ENCODE peak calls at places on chromosome 14, in ten cellular contexts. N is naive B cell, Q is mammary epithelial cell, I is immature natural killer cell, Z is NCI-H2107, F is NCI-H460, K is HTR-8/SVneo, E is progenitor cell of endocrine pancreas, U is left ventricle myocardium inferior, R is type B pancreatic cell. J is an unnamed sample.

GRCh38 chr14:36518586-36519430 is 1.2 kb downstream of the NKX2-1 start:
- DNase-seq in N (no peak), Q (no peak), I (no peak), Z (peak), F (no peak), K (no peak), E (no peak), U (no peak), R (no peak), J (no peak)

GRCh38 chr14:76386922-76387782 is 11.2 kb downstream of the ESRRB start:
- DNase-seq in N (peak), Q (peak), I (peak), Z (peak), F (peak), K (peak), E (peak), U (peak), R (peak), J (peak)

GRCh38 chr14:42420071-42420470 is 813.4 kb downstream of the LRFN5 start:
- DNase-seq in N (no peak), Q (no peak), I (no peak), Z (no peak), F (no peak), K (no peak), E (no peak), U (no peak), R (no peak), J (no peak)

GRCh38 chr14:63896278-63896720 is 43.5 kb downstream of the SYNE2 start:
- DNase-seq in N (no peak), Q (peak), I (no peak), Z (no peak), F (no peak), K (peak), E (no peak), U (peak), R (no peak), J (no peak)

GRCh38 chr14:34680806-34681479 is 33.5 kb downstream of the CFL2 start:
- DNase-seq in N (no peak), Q (no peak), I (no peak), Z (no peak), F (no peak), K (no peak), E (no peak), U (no peak), R (no peak), J (no peak)

GRCh38 chr14:38791862-38792261 is 311.2 kb downstream of the SEC23A start:
- DNase-seq in N (no peak), Q (no peak), I (no peak), Z (no peak), F (no peak), K (no peak), E (no peak), U (no peak), R (no peak), J (no peak)

GRCh38 chr14:50230601-50231474 is 540 bp downstream of the SOS2 start:
- DNase-seq in N (peak), Q (peak), I (peak), Z (no peak), F (peak), K (peak), E (peak), U (peak), R (no peak), J (peak)

GRCh38 chr14:32258574-32258973 is 55.5 kb upstream of the RNU6-8 start:
- DNase-seq in N (no peak), Q (no peak), I (no peak), Z (no peak), F (no peak), K (no peak), E (no peak), U (no peak), R (no peak), J (no peak)

GRCh38 chr14:22748691-22749090 is 17.8 kb upstream of the OXA1L start:
- DNase-seq in N (peak), Q (no peak), I (no peak), Z (no peak), F (no peak), K (no peak), E (no peak), U (no peak), R (no peak), J (no peak)

GRCh38 chr14:98893675-98894074 is 378.3 kb downstream of the BCL11B start:
- DNase-seq in N (no peak), Q (peak), I (no peak), Z (no peak), F (no peak), K (no peak), E (no peak), U (no peak), R (no peak), J (no peak)

GRCh38 chr14:106530423-106531107 is 1004.2 kb downstream of the TMEM121 start:
- DNase-seq in N (peak), Q (no peak), I (peak), Z (no peak), F (no peak), K (no peak), E (no peak), U (no peak), R (no peak), J (no peak)

GRCh38 chr14:103491691-103492090 is 30.9 kb downstream of the CKB start:
- DNase-seq in N (no peak), Q (no peak), I (no peak), Z (no peak), F (no peak), K (no peak), E (no peak), U (no peak), R (no peak), J (no peak)

GRCh38 chr14:99394602-99395001 is 86.1 kb downstream of the SETD3 start:
- DNase-seq in N (no peak), Q (no peak), I (no peak), Z (no peak), F (no peak), K (no peak), E (no peak), U (no peak), R (no peak), J (no peak)

GRCh38 chr14:52043690-52044089 is 25.2 kb downstream of the NID2 start:
- DNase-seq in N (no peak), Q (no peak), I (peak), Z (no peak), F (peak), K (peak), E (peak), U (no peak), R (no peak), J (no peak)

GRCh38 chr14:68675233-68675577 is 117.7 kb downstream of the ZFP36L1 start:
- DNase-seq in N (no peak), Q (peak), I (no peak), Z (no peak), F (no peak), K (no peak), E (no peak), U (no peak), R (no peak), J (no peak)

GRCh38 chr14:99870617-99871016 is 77.4 kb downstream of the EML1 start:
- DNase-seq in N (no peak), Q (no peak), I (no peak), Z (no peak), F (no peak), K (no peak), E (no peak), U (no peak), R (no peak), J (no peak)

GRCh38 chr14:89186850-89187376 is 230.1 kb downstream of the FOXN3 start:
- DNase-seq in N (peak), Q (no peak), I (no peak), Z (no peak), F (no peak), K (no peak), E (no peak), U (no peak), R (no peak), J (no peak)

GRCh38 chr14:50944647-50945413 is 547 bp upstream of the PYGL start:
- DNase-seq in N (no peak), Q (peak), I (no peak), Z (no peak), F (peak), K (peak), E (no peak), U (peak), R (no peak), J (no peak)

GRCh38 chr14:70594461-70594860 is 6.0 kb downstream of the MED6 start:
- DNase-seq in N (no peak), Q (no peak), I (no peak), Z (no peak), F (no peak), K (no peak), E (no peak), U (no peak), R (no peak), J (no peak)

GRCh38 chr14:47435331-47435965 is 240.0 kb downstream of the MDGA2 start:
- DNase-seq in N (no peak), Q (no peak), I (no peak), Z (no peak), F (no peak), K (no peak), E (no peak), U (no peak), R (no peak), J (no peak)

GRCh38 chr14:95445161-95445560 is 71.3 kb downstream of the SYNE3 start:
- DNase-seq in N (no peak), Q (no peak), I (no peak), Z (no peak), F (no peak), K (no peak), E (no peak), U (no peak), R (no peak), J (no peak)

GRCh38 chr14:69281450-69282169 is 21.7 kb downstream of the GALNT16 start:
- DNase-seq in N (no peak), Q (no peak), I (no peak), Z (peak), F (no peak), K (no peak), E (no peak), U (peak), R (no peak), J (no peak)

GRCh38 chr14:21917699-21918436 is 244.2 kb upstream of the OR4E1 start:
- DNase-seq in N (peak), Q (peak), I (peak), Z (peak), F (peak), K (peak), E (no peak), U (no peak), R (no peak), J (peak)

GRCh38 chr14:65879218-65880009 is 466.9 kb downstream of the FUT8 start:
- DNase-seq in N (no peak), Q (peak), I (no peak), Z (no peak), F (no peak), K (no peak), E (no peak), U (no peak), R (no peak), J (no peak)

GRCh38 chr14:68824517-68825347 is 31.9 kb upstream of the ZFP36L1 start:
- DNase-seq in N (no peak), Q (no peak), I (peak), Z (no peak), F (peak), K (peak), E (peak), U (peak), R (peak), J (peak)

GRCh38 chr14:61177279-61178225 is 103.6 kb downstream of the TMEM30B start:
- DNase-seq in N (no peak), Q (peak), I (no peak), Z (no peak), F (peak), K (peak), E (no peak), U (no peak), R (no peak), J (no peak)

GRCh38 chr14:105588236-105588860 is 62.0 kb downstream of the TMEM121 start:
- DNase-seq in N (no peak), Q (no peak), I (no peak), Z (no peak), F (no peak), K (no peak), E (no peak), U (no peak), R (no peak), J (no peak)

GRCh38 chr14:105316968-105317498 is 2.5 kb downstream of the PACS2 start:
- DNase-seq in N (no peak), Q (no peak), I (no peak), Z (no peak), F (no peak), K (no peak), E (no peak), U (no peak), R (no peak), J (no peak)

GRCh38 chr14:103514596-103515421 is 7.8 kb downstream of the CKB start:
- DNase-seq in N (no peak), Q (no peak), I (no peak), Z (no peak), F (no peak), K (no peak), E (no peak), U (peak), R (no peak), J (no peak)

GRCh38 chr14:72553161-72553560 is 340.7 kb downstream of the DPF3 start:
- DNase-seq in N (no peak), Q (no peak), I (no peak), Z (no peak), F (no peak), K (no peak), E (no peak), U (no peak), R (no peak), J (no peak)

GRCh38 chr14:73463411-73463810 is 5.1 kb upstream of the NUMB start:
- DNase-seq in N (no peak), Q (peak), I (no peak), Z (no peak), F (peak), K (peak), E (no peak), U (no peak), R (no peak), J (no peak)

GRCh38 chr14:78172428-78172827 is 2.3 kb downstream of the NRXN3 start:
- DNase-seq in N (no peak), Q (no peak), I (no peak), Z (no peak), F (no peak), K (no peak), E (no peak), U (no peak), R (no peak), J (no peak)

GRCh38 chr14:103402700-103403099 is 17.5 kb downstream of the MARK3 start:
- DNase-seq in N (no peak), Q (no peak), I (no peak), Z (no peak), F (no peak), K (no peak), E (no peak), U (no peak), R (no peak), J (no peak)

GRCh38 chr14:23321572-23322547 is 603 bp downstream of the PABPN1 start:
- DNase-seq in N (no peak), Q (peak), I (peak), Z (peak), F (no peak), K (peak), E (peak), U (peak), R (no peak), J (no peak)

GRCh38 chr14:24442240-24443052 is at the start of gene SDR39U1:
- DNase-seq in N (peak), Q (peak), I (peak), Z (peak), F (peak), K (peak), E (peak), U (peak), R (peak), J (peak)

J was measured in caudate nucleus.